ENCODE peak calls at places on chromosome 2, in nine cellular contexts. D, W, R, E, Y, Q, C, B and L are unnamed samples.

GRCh38 chr2:165440367-165440766 is 29.1 kb upstream of the CSRNP3 start:
- DNase-seq in D (no peak), W (no peak), R (no peak), E (no peak), Y (no peak), Q (no peak), C (no peak), B (peak; percentile 83), L (no peak)

GRCh38 chr2:104412384-104412783 is 441.5 kb upstream of the POU3F3 start:
- DNase-seq in D (no peak), W (peak; percentile 65), R (peak; percentile 50), E (peak; percentile 61), Y (no peak), Q (no peak), C (no peak), B (no peak), L (no peak)

GRCh38 chr2:148475626-148476025 is 168.9 kb upstream of the EPC2 start:
- DNase-seq in D (no peak), W (no peak), R (no peak), E (no peak), Y (no peak), Q (no peak), C (no peak), B (no peak), L (no peak)

GRCh38 chr2:197168705-197169104 is 141.9 kb downstream of the ANKRD44 start:
- DNase-seq in D (peak; percentile 63), W (peak; percentile 87), R (peak; percentile 67), E (peak; percentile 79), Y (peak; percentile 66), Q (peak; percentile 20), C (no peak), B (no peak), L (peak; percentile 73)

GRCh38 chr2:216163518-216163917 is 54.4 kb downstream of the XRCC5 start:
- DNase-seq in D (no peak), W (no peak), R (no peak), E (no peak), Y (no peak), Q (no peak), C (no peak), B (no peak), L (no peak)

GRCh38 chr2:71669628-71670429 is 216.5 kb downstream of the DYSF start:
- DNase-seq in D (no peak), W (no peak), R (no peak), E (peak; percentile 6), Y (no peak), Q (no peak), C (peak; percentile 42), B (no peak), L (no peak)

GRCh38 chr2:40395169-40396023 is 56.5 kb downstream of the SLC8A1 start:
- DNase-seq in D (no peak), W (no peak), R (peak; percentile 57), E (no peak), Y (no peak), Q (no peak), C (no peak), B (no peak), L (no peak)

GRCh38 chr2:119022678-119023077 is 80.7 kb downstream of the MARCO start:
- DNase-seq in D (no peak), W (no peak), R (no peak), E (no peak), Y (no peak), Q (no peak), C (no peak), B (no peak), L (no peak)

GRCh38 chr2:225937625-225938024 is 538.1 kb downstream of the NYAP2 start:
- DNase-seq in D (no peak), W (no peak), R (peak; percentile 42), E (no peak), Y (no peak), Q (no peak), C (no peak), B (no peak), L (no peak)

GRCh38 chr2:15481000-15481399 is 80.1 kb downstream of the NBAS start:
- DNase-seq in D (no peak), W (no peak), R (no peak), E (no peak), Y (no peak), Q (no peak), C (no peak), B (no peak), L (no peak)

GRCh38 chr2:15480552-15480951 is 80.6 kb downstream of the NBAS start:
- DNase-seq in D (no peak), W (no peak), R (no peak), E (no peak), Y (no peak), Q (no peak), C (no peak), B (no peak), L (no peak)

GRCh38 chr2:15486770-15487169 is 74.4 kb downstream of the NBAS start:
- DNase-seq in D (no peak), W (no peak), R (no peak), E (no peak), Y (no peak), Q (no peak), C (no peak), B (no peak), L (no peak)

GRCh38 chr2:15485949-15486348 is 75.2 kb downstream of the NBAS start:
- DNase-seq in D (no peak), W (no peak), R (no peak), E (no peak), Y (no peak), Q (no peak), C (no peak), B (no peak), L (no peak)
- TF ChIP-seq CTCF in D (no peak), W (no peak), R (no peak), E (no peak), Y (no peak), Q (no peak), C (no peak), B (no peak), L (no peak)

DNA sequence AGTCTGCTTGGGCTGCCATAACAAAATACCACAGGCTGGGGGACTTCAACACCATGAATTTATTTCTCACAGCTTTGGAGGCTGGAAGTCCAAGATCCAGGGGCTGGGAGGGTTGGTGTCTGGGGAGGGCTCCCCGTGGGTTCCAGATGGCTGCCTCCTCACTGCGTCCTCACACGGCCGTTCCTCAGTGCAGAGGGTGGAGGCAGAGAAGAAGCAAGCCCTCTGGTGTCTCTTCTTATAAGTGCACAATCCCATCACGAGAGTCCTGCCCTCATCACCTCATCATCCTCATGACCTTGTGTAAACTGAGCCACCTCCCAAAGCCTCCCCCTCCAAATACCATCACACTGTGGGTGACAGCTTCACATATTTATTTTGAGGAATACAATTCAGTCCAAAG is 26.3 kb downstream of the TMEM163 start:
- DNase-seq in D (no peak), W (no peak), R (no peak), E (no peak), Y (no peak), Q (no peak), C (no peak), B (no peak), L (no peak)
- TF ChIP-seq CTCF in D (peak; percentile 16), W (no peak), R (no peak), E (no peak), Y (no peak), Q (peak; percentile 3), C (no peak), B (no peak), L (no peak)

GRCh38 chr2:61660511-61661388 is 122.6 kb upstream of the XPO1 start:
- DNase-seq in D (no peak), W (no peak), R (peak; percentile 14), E (no peak), Y (no peak), Q (no peak), C (no peak), B (no peak), L (no peak)
- TF ChIP-seq CTCF in D (no peak), W (no peak), R (no peak), E (no peak), Y (no peak), Q (no peak), C (no peak), B (no peak), L (no peak)

DNA sequence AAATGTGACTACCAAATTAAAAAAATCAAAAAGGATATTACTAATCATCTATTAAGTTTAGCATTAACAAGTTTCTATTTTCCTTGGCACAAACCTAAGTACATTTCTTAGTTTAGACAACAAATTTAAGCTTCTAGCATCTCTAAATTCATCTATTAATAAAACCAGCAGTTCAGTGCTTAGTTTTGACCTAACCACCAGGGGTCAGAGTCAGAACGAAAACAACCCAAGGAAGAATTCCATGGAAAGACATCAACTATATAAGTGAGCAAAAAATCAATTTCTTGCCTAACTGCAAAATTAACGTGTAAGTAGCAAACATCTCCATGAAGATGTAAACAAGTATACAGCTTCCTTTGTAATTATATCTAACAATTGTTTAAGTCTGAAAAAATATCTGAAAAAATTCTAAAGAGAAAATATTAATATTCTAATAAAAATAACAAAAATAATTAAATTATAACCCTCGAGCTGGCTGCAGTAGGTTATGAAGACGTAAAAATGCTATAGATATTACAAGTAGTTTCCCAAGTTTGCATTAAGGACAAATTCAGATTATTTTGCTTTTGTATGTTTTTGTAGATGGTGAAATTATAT is 83.7 kb downstream of the CERKL start:
- DNase-seq in D (no peak), W (no peak), R (peak; percentile 65), E (no peak), Y (no peak), Q (no peak), C (no peak), B (no peak), L (no peak)
- TF ChIP-seq CTCF in D (no peak), W (no peak), R (peak; percentile 75), E (peak; percentile 33), Y (peak; percentile 38), Q (peak; percentile 9), C (peak; percentile 15), B (peak; percentile 58), L (peak; percentile 32)

DNA sequence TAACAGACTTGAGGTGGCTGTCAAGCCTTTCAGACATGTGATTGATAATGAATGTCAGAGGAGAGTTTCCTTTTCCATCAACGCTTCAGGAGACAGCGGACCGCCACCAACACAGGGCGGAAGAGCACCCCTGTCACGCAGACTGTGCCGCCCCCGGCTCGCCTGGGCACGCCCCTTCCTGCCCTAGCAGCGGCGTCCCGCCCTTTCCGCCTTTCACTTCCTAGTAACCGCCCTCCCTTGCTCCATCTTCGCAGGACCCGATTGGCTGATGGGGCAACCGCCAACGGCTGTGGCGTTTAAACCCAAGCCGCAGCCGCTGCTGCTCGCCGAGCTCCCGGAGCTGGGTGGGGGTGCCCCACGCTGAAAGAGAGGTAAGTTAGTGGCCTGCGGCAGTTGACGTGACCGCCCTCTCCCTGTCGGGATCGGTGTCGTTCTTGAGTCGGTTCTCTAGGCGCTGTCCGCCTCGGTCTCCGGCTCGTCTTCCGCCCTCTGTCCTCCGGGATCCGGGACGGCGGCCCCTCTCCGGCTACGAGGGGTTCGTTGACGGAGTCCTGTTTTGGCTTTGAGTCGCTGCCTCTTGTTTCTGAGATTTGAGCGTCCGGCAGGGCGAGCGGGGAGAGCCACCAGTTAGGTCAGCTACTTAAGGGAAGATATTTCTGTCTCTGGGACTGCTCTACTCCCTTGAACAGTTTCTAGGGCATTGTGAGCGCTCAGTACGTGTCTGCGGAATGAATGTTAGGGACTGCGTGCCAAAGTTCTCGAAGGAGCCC is at the start of gene SGO2:
- DNase-seq in D (peak; percentile 92), W (peak; percentile 95), R (peak; percentile 98), E (peak; percentile 93), Y (peak; percentile 97), Q (peak; percentile 88), C (peak; percentile 96), B (peak; percentile 75), L (peak; percentile 94)
- TF ChIP-seq CTCF in D (no peak), W (no peak), R (no peak), E (no peak), Y (no peak), Q (no peak), C (no peak), B (no peak), L (no peak)

GRCh38 chr2:129606496-129607270 is 372.8 kb upstream of the RAB6C start:
- DNase-seq in D (no peak), W (no peak), R (no peak), E (no peak), Y (no peak), Q (no peak), C (no peak), B (no peak), L (no peak)
- TF ChIP-seq CTCF in D (no peak), W (no peak), R (no peak), E (no peak), Y (no peak), Q (no peak), C (no peak), B (no peak), L (no peak)